ENCODE peak calls at places on chromosome 20, in four cellular contexts. K, E, Z and F are unnamed samples.

GRCh38 chr20:45621593-45621992 is 7.9 kb upstream of the WFDC10A start:
- DNase-seq in K (no peak), E (no peak), Z (no peak), F (no peak)

GRCh38 chr20:9912858-9913434 is 74.1 kb upstream of the PAK5 start:
- DNase-seq in K (peak), E (peak), Z (no peak), F (no peak)

GRCh38 chr20:43736588-43737091 is 9.8 kb upstream of the GTSF1L start:
- DNase-seq in K (no peak), E (peak), Z (no peak), F (no peak)

GRCh38 chr20:347317-347639 is 367 bp downstream of the NRSN2 start:
- DNase-seq in K (no peak), E (no peak), Z (no peak), F (no peak)

GRCh38 chr20:23399568-23400241 is 21.6 kb downstream of the NAPB start:
- DNase-seq in K (no peak), E (peak), Z (no peak), F (no peak)

GRCh38 chr20:44111712-44112335 is 75.2 kb downstream of the JPH2 start:
- DNase-seq in K (no peak), E (no peak), Z (no peak), F (no peak)

GRCh38 chr20:49821850-49822249 is 9.2 kb downstream of the SLC9A8 start:
- DNase-seq in K (no peak), E (peak), Z (no peak), F (no peak)

GRCh38 chr20:60935971-60936370 is 316.1 kb upstream of the CDH4 start:
- DNase-seq in K (no peak), E (no peak), Z (no peak), F (no peak)

GRCh38 chr20:18986146-18986830 is 172.7 kb downstream of the SCP2D1 start:
- DNase-seq in K (no peak), E (no peak), Z (no peak), F (no peak)

GRCh38 chr20:63106108-63106764 is 99.5 kb upstream of the BHLHE23 start:
- DNase-seq in K (no peak), E (no peak), Z (peak), F (no peak)